ENCODE peak calls at places on chromosomes 16 and 17, in ten cellular contexts. E is H4; Q is type B pancreatic cell; F is Daoy; L is NCI-H1105; R is CD8-positive, alpha-beta memory T cell; N is MV-4-11; C is nephron progenitor cell; J is T-helper 1 cell; Z is T-cell. S is an unnamed sample.

GRCh38 chr17:49779730-49780220 is 8.7 kb upstream of the KAT7 start:
- DNase-seq in E (peak), Q (no peak), F (peak), L (no peak), R (peak), N (peak), C (no peak), J (no peak), Z (no peak), S (no peak)

GRCh38 chr16:50614956-50615727 is 66.0 kb downstream of the SNX20 start:
- DNase-seq in E (no peak), Q (no peak), F (no peak), L (no peak), R (no peak), N (no peak), C (no peak), J (no peak), Z (no peak), S (no peak)

GRCh38 chr17:44832821-44833220 is 2.7 kb upstream of the GJC1 start:
- DNase-seq in E (no peak), Q (no peak), F (no peak), L (no peak), R (no peak), N (no peak), C (no peak), J (no peak), Z (no peak), S (no peak)

GRCh38 chr16:65285128-65286120 is 163.6 kb upstream of the CDH11 start:
- DNase-seq in E (no peak), Q (no peak), F (no peak), L (no peak), R (no peak), N (no peak), C (no peak), J (no peak), Z (no peak), S (no peak)

GRCh38 chr17:77834170-77835115 is 124.1 kb upstream of the TNRC6C start:
- DNase-seq in E (peak), Q (no peak), F (peak), L (no peak), R (peak), N (peak), C (no peak), J (peak), Z (no peak), S (no peak)

GRCh38 chr17:71334041-71334781 is 786.6 kb upstream of the SOX9 start:
- DNase-seq in E (no peak), Q (no peak), F (no peak), L (no peak), R (no peak), N (no peak), C (no peak), J (no peak), Z (no peak), S (no peak)

GRCh38 chr17:76840884-76841775 is 27.1 kb upstream of the MGAT5B start:
- DNase-seq in E (no peak), Q (no peak), F (peak), L (no peak), R (no peak), N (no peak), C (no peak), J (no peak), Z (no peak), S (no peak)

GRCh38 chr16:89035013-89035697 is 58.1 kb upstream of the CBFA2T3 start:
- DNase-seq in E (no peak), Q (no peak), F (no peak), L (no peak), R (no peak), N (no peak), C (peak), J (no peak), Z (no peak), S (no peak)

GRCh38 chr16:11533588-11533987 is 53.1 kb downstream of the LITAF start:
- DNase-seq in E (no peak), Q (no peak), F (no peak), L (no peak), R (no peak), N (no peak), C (no peak), J (no peak), Z (no peak), S (no peak)

GRCh38 chr17:82246365-82247174 is 17.7 kb downstream of the SLC16A3 start:
- DNase-seq in E (peak), Q (no peak), F (peak), L (no peak), R (no peak), N (no peak), C (no peak), J (no peak), Z (no peak), S (peak)

GRCh38 chr17:7219812-7220592 is at the start of the genes ACADVL and DLG4:
- DNase-seq in E (peak), Q (peak), F (peak), L (peak), R (peak), N (peak), C (peak), J (peak), Z (peak), S (no peak)

GRCh38 chr17:2102931-2103398 is 48.1 kb downstream of the HIC1 start:
- DNase-seq in E (no peak), Q (no peak), F (no peak), L (no peak), R (no peak), N (no peak), C (no peak), J (no peak), Z (no peak), S (no peak)

GRCh38 chr16:14496786-14497185 is 133.3 kb downstream of the PARN start:
- DNase-seq in E (no peak), Q (no peak), F (no peak), L (no peak), R (no peak), N (no peak), C (no peak), J (no peak), Z (no peak), S (no peak)

GRCh38 chr17:69757794-69758430 is 317.1 kb upstream of the KCNJ16 start:
- DNase-seq in E (peak), Q (no peak), F (no peak), L (no peak), R (no peak), N (peak), C (no peak), J (no peak), Z (no peak), S (no peak)

S was measured in NCI-H2107.